ENCODE peak calls at places on chromosome 13, in eight cellular contexts. O is progenitor cell of endocrine pancreas, T is PC-3, J is endothelial cell, H is H54, P is GM23338, Q is ascending aorta, L is GM19239. F is an unnamed sample.

GRCh38 chr13:113155982-113156655 is 2.3 kb upstream of the PROZ start:
- DNase-seq in O (no peak), P (no peak), H (no peak), J (no peak), T (no peak), L (no peak), Q (no peak), F (no peak)

GRCh38 chr13:46492946-46493345 is 60.0 kb upstream of the LRCH1 start:
- DNase-seq in J (peak; percentile 41), P (peak; percentile 77), T (peak; percentile 66), L (no peak), H (peak; percentile 6), O (no peak), Q (no peak), F (no peak)

GRCh38 chr13:43309301-43309700 is 285.9 kb downstream of the DNAJC15 start:
- DNase-seq in O (no peak), Q (no peak), H (no peak), J (no peak), L (no peak), P (no peak), T (no peak), F (no peak)

GRCh38 chr13:110716235-110716505 is 2.7 kb downstream of the ING1 start:
- DNase-seq in T (peak; percentile 40), J (no peak), L (no peak), P (peak; percentile 46), Q (no peak), O (no peak), H (peak; percentile 44), F (no peak)

GRCh38 chr13:21528616-21529015 is 69.5 kb upstream of the ZDHHC20 start:
- DNase-seq in O (no peak), L (no peak), H (no peak), P (no peak), J (no peak), T (peak; percentile 4), Q (no peak), F (no peak)

GRCh38 chr13:26538363-26539317 is 18.8 kb upstream of the WASF3 start:
- DNase-seq in P (no peak), O (no peak), Q (no peak), T (peak; percentile 24), H (no peak), J (no peak), L (no peak), F (no peak)

GRCh38 chr13:42148538-42148937 is 100.1 kb downstream of the DGKH start:
- DNase-seq in P (no peak), O (no peak), L (no peak), H (no peak), T (no peak), J (no peak), Q (no peak), F (no peak)

GRCh38 chr13:74466015-74466414 is 331.8 kb upstream of the KLF12 start:
- DNase-seq in T (no peak), P (peak; percentile 39), O (no peak), Q (no peak), H (no peak), L (no peak), J (no peak), F (no peak)

GRCh38 chr13:76512676-76513277 is 373.4 kb downstream of the KCTD12 start:
- DNase-seq in P (no peak), O (no peak), Q (no peak), L (no peak), T (peak; percentile 87), J (no peak), H (no peak), F (no peak)

GRCh38 chr13:30362869-30363268 is 55.5 kb upstream of the KATNAL1 start:
- DNase-seq in L (no peak), P (no peak), O (no peak), T (no peak), J (no peak), Q (no peak), H (no peak), F (no peak)

GRCh38 chr13:78323848-78324247 is 279.5 kb downstream of the POU4F1 start:
- DNase-seq in T (peak; percentile 67), O (no peak), Q (no peak), J (no peak), P (no peak), H (no peak), L (no peak), F (no peak)

GRCh38 chr13:75650991-75651390 is 14.9 kb downstream of the LMO7 start:
- DNase-seq in H (no peak), P (no peak), Q (no peak), T (no peak), J (no peak), L (no peak), O (no peak), F (no peak)

GRCh38 chr13:49620170-49620621 is 8.1 kb upstream of the ARL11 start:
- DNase-seq in O (no peak), J (no peak), P (no peak), T (no peak), Q (no peak), H (no peak), L (peak; percentile 40), F (no peak)

GRCh38 chr13:113110048-113110851 is 4.7 kb downstream of the F7 start:
- DNase-seq in O (no peak), H (no peak), T (no peak), L (no peak), P (peak; percentile 55), Q (no peak), J (no peak), F (peak; percentile 20)

GRCh38 chr13:94464771-94465170 is 14.7 kb downstream of the DCT start:
- DNase-seq in Q (no peak), L (no peak), H (no peak), O (no peak), T (no peak), P (no peak), J (no peak), F (no peak)

GRCh38 chr13:29886446-29886845 is 36.0 kb upstream of the UBL3 start:
- DNase-seq in H (no peak), O (no peak), P (no peak), Q (no peak), L (no peak), T (no peak), J (no peak), F (no peak)

GRCh38 chr13:113400621-113401451 is 36.9 kb upstream of the GRTP1 start:
- DNase-seq in Q (no peak), O (no peak), T (no peak), H (no peak), L (no peak), P (no peak), J (no peak), F (no peak)

GRCh38 chr13:33548065-33548464 is 262.5 kb upstream of the STARD13 start:
- DNase-seq in J (no peak), P (no peak), T (no peak), Q (no peak), L (no peak), H (no peak), O (no peak), F (no peak)

GRCh38 chr13:113776231-113777125 is 17.5 kb downstream of the TMEM255B start:
- DNase-seq in L (no peak), H (no peak), T (no peak), P (no peak), Q (no peak), J (no peak), O (no peak), F (no peak)

GRCh38 chr13:72643339-72643989 is 84.0 kb downstream of the MZT1 start:
- DNase-seq in O (no peak), Q (no peak), H (peak; percentile 6), L (peak; percentile 4), T (peak; percentile 61), P (peak; percentile 66), J (peak; percentile 64), F (no peak)

GRCh38 chr13:101258071-101258470 is 158.2 kb downstream of the NALCN start:
- DNase-seq in O (no peak), P (peak; percentile 22), L (no peak), Q (no peak), T (peak; percentile 90), H (peak; percentile 87), J (no peak), F (no peak)

GRCh38 chr13:114017028-114017630 is 43.3 kb upstream of the C13orf46 start:
- DNase-seq in H (no peak), J (no peak), P (peak; percentile 62), T (peak; percentile 27), L (no peak), Q (no peak), O (no peak), F (no peak)

GRCh38 chr13:77894743-77895142 is 23.9 kb downstream of the EDNRB start:
- DNase-seq in Q (no peak), H (no peak), O (no peak), L (no peak), P (no peak), T (no peak), J (no peak), F (no peak)

GRCh38 chr13:95083758-95084157 is 217.5 kb downstream of the ABCC4 start:
- DNase-seq in O (no peak), Q (no peak), T (peak; percentile 77), H (peak; percentile 44), L (no peak), J (no peak), P (no peak), F (no peak)

GRCh38 chr13:83503424-83503823 is 378.9 kb downstream of the SLITRK1 start:
- DNase-seq in O (no peak), L (no peak), T (peak; percentile 72), H (no peak), J (no peak), Q (no peak), P (no peak), F (no peak)

GRCh38 chr13:49216334-49216733 is 3.8 kb upstream of the MLNR start:
- DNase-seq in O (no peak), J (no peak), Q (no peak), T (no peak), P (no peak), L (no peak), H (no peak), F (no peak)

GRCh38 chr13:33265607-33266006 is 19.9 kb downstream of the STARD13 start:
- DNase-seq in H (no peak), O (no peak), Q (no peak), L (no peak), T (no peak), P (no peak), J (no peak), F (no peak)

GRCh38 chr13:95896302-95896701 is 156.9 kb downstream of the UGGT2 start:
- DNase-seq in O (no peak), L (no peak), J (no peak), P (no peak), H (no peak), Q (no peak), T (peak; percentile 50), F (no peak)